ENCODE peak calls at places on chromosomes 5 and 9, in nine cellular contexts. G is tibial nerve, R is neural progenitor cell, F is ovary, O is WTC11, M is psoas muscle, E is neural crest cell, P is IMR-90, Y is A549. L is an unnamed sample.
A peak's percentile ranks its signal among the peaks of the same experiment; 100 is the strongest.

GRCh38 chr9:21964925-21965385 is 29.2 kb downstream of the CDKN2A start:
- DNase-seq in G (no peak), R (peak; percentile 22), F (no peak), O (no peak), M (peak; percentile 59), E (no peak), P (no peak), Y (no peak), L (no peak)

GRCh38 chr9:96655198-96655851 is at the start of gene PRXL2C:
- DNase-seq in G (peak; percentile 88), R (no peak), F (peak; percentile 87), O (peak; percentile 66), M (peak; percentile 90), E (no peak), P (peak; percentile 52), Y (peak; percentile 77), L (peak; percentile 59)

GRCh38 chr5:148209151-148209550 is 6.3 kb downstream of the SPINK6 start:
- DNase-seq in G (no peak), R (no peak), F (no peak), O (no peak), M (no peak), E (no peak), P (no peak), Y (no peak), L (no peak)

GRCh38 chr9:119758241-119758640 is 389.0 kb upstream of the BRINP1 start:
- DNase-seq in G (no peak), R (no peak), F (no peak), O (no peak), M (no peak), E (no peak), P (no peak), Y (no peak), L (no peak)

GRCh38 chr5:54570923-54571322 is 53.4 kb downstream of the SNX18 start:
- DNase-seq in G (peak; percentile 20), R (no peak), F (peak; percentile 22), O (no peak), M (no peak), E (no peak), P (peak; percentile 65), Y (no peak), L (no peak)

GRCh38 chr5:167305591-167306213 is 985.7 kb upstream of the WWC1 start:
- DNase-seq in G (no peak), R (no peak), F (no peak), O (no peak), M (no peak), E (no peak), P (no peak), Y (no peak), L (no peak)

GRCh38 chr9:76595645-76596044 is 136.7 kb downstream of the GCNT1 start:
- DNase-seq in G (no peak), R (no peak), F (no peak), O (no peak), M (no peak), E (no peak), P (no peak), Y (no peak), L (no peak)

GRCh38 chr9:81613002-81613750 is 76.2 kb downstream of the TLE1 start:
- DNase-seq in G (no peak), R (no peak), F (peak; percentile 67), O (no peak), M (peak; percentile 79), E (no peak), P (peak; percentile 98), Y (no peak), L (peak; percentile 91)

GRCh38 chr9:76846307-76846706 is 59.6 kb downstream of the PRUNE2 start:
- DNase-seq in G (no peak), R (no peak), F (no peak), O (no peak), M (no peak), E (no peak), P (peak; percentile 19), Y (no peak), L (no peak)

GRCh38 chr5:145854651-145855258 is 18.1 kb downstream of the GRXCR2 start:
- DNase-seq in G (no peak), R (no peak), F (no peak), O (no peak), M (no peak), E (no peak), P (peak; percentile 83), Y (peak; percentile 70), L (no peak)

GRCh38 chr9:104093162-104093561 is 947 bp upstream of the SMC2 start:
- DNase-seq in G (no peak), R (peak; percentile 10), F (no peak), O (no peak), M (no peak), E (no peak), P (peak; percentile 15), Y (no peak), L (no peak)

GRCh38 chr5:1338518-1339070 is 6.3 kb downstream of the CLPTM1L start:
- DNase-seq in G (no peak), R (no peak), F (no peak), O (no peak), M (peak; percentile 39), E (no peak), P (no peak), Y (no peak), L (no peak)

GRCh38 chr5:23675456-23675855 is 168.0 kb downstream of the PRDM9 start:
- DNase-seq in G (no peak), R (no peak), F (no peak), O (no peak), M (no peak), E (no peak), P (no peak), Y (no peak), L (no peak)

GRCh38 chr9:76512826-76513225 is 53.8 kb downstream of the GCNT1 start:
- DNase-seq in G (no peak), R (no peak), F (no peak), O (no peak), M (no peak), E (no peak), P (peak; percentile 71), Y (no peak), L (no peak)

GRCh38 chr5:74326571-74327338 is 313.8 kb downstream of the ENC1 start:
- DNase-seq in G (peak; percentile 12), R (no peak), F (no peak), O (no peak), M (no peak), E (no peak), P (peak; percentile 96), Y (peak; percentile 80), L (peak; percentile 11)

GRCh38 chr5:133992429-133993151 is 12.2 kb downstream of the VDAC1 start:
- DNase-seq in G (no peak), R (no peak), F (no peak), O (no peak), M (peak; percentile 72), E (no peak), P (no peak), Y (no peak), L (no peak)

DNA sequence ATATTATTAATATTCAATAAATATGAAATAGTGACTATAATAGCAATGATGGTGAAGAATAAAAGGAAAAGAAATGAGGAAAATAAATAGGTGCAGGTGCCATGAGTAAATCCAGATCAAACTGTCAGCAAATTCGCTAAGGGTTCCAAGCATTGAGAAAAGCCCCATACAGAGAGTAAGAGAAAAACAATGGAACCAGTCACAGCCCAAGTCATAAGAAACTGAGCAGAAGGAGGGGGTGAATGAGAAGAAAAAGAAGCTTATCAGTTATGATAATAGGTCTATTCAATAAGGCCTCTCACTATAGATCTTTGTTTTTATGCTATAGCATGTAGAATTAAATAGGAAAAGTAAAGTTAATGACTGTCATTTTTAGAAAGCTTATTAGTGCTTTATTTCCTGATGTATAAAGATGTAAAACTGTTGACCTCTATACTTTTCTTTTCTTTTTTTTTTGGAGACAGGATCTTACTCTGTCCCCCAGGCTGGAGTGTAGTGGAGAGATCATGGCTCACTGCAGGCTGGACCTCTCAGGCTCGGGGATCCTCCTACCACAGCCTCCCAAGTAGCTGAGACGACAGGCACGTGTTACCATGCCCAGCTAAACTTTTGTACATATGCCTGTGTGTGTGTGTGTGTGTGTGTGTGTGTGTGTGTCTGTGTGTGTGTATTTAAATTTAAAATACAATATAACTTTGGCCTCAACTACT is 72.4 kb downstream of the FYB1 start:
- DNase-seq in G (no peak), R (peak; percentile 20), F (no peak), O (no peak), M (no peak), E (no peak), P (no peak), Y (no peak), L (no peak)
- TF ChIP-seq CTCF in G (no peak), R (no peak), F (no peak), O (no peak), M (no peak), E (no peak), P (no peak), Y (no peak), L (no peak)

GRCh38 chr5:130720355-130720754 is 444.7 kb downstream of the HINT1 start:
- DNase-seq in G (no peak), R (peak; percentile 71), F (no peak), O (no peak), M (no peak), E (no peak), P (no peak), Y (peak; percentile 61), L (peak; percentile 1)
- TF ChIP-seq CTCF in G (no peak), R (peak; percentile 72), F (no peak), O (peak; percentile 27), M (peak; percentile 47), E (peak; percentile 65), P (no peak), Y (peak; percentile 62), L (peak; percentile 49)

DNA sequence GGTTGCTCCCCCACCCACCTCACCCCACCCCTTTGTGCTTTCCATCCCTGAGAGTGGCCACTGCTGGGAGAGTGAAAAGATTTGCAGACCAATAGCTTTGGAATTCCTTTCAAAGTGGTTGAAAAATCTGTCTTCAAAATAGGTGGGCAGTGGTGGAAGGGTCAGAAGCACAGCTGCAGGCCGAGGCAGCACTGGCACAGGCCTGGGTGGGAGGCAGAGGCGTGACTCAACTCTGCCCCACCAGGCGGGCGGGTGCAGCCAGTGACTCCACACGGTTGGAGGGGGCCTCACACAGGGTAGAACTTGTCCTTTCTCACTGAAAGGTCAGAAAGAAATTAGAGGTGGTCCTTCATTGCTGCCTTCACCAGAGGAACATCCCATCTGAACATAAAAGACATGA is 214.9 kb upstream of the TBCA start:
- DNase-seq in G (no peak), R (peak; percentile 60), F (no peak), O (no peak), M (no peak), E (no peak), P (no peak), Y (no peak), L (no peak)
- TF ChIP-seq CTCF in G (no peak), R (peak; percentile 34), F (no peak), O (no peak), M (no peak), E (no peak), P (no peak), Y (no peak), L (no peak)

DNA sequence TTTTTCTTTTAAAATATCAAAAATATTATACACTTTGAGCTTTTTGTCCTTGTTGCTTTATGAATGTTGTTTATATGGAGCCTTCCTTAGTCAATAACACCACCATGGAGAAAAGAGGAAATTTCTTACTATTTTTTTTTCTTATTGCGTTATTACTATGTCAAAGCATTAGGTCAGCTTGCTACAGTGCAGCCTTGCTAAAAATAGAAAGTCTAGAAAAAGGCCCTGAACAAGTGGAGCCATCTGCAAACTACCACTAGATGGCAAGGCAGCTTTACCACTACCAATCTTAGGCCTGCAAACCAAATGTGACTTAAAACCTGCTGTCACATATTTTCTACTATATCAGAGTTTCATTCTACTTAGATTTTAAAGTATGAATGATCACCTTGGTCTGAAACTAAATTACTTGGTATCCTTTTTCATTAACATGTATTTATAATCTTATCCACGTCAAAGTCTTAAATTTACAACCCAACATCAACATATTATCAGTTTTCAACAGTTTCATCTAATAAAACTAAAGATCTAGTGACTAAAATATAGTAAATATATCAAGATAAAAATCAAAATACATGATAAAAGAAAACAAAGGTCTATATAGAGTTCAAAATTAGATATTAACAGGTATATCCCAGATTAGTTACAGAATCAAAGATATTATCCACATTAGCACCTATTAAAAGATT is 113.1 kb upstream of the ACOT12 start:
- DNase-seq in G (peak; percentile 70), R (peak; percentile 72), F (peak; percentile 74), O (peak; percentile 14), M (no peak), E (peak; percentile 14), P (peak; percentile 93), Y (peak; percentile 88), L (peak; percentile 75)
- TF ChIP-seq CTCF in G (peak; percentile 86), R (peak; percentile 89), F (peak; percentile 61), O (peak; percentile 58), M (peak; percentile 91), E (peak; percentile 91), P (peak; percentile 96), Y (peak; percentile 93), L (peak; percentile 93)

L was measured in AG09319.